ENCODE peak calls at places on chromosomes 6 and 20, in seven cellular contexts. D is cardiac muscle cell; H is tibial artery; E is CD4-positive, alpha-beta memory T cell; W is mammary epithelial cell; C is effector memory CD4-positive, alpha-beta T cell; X is adrenal gland. V is an unnamed sample.

GRCh38 chr6:1640476-1640875 is 30.8 kb downstream of the FOXC1 start:
- DNase-seq in D (no peak), H (no peak), E (no peak), W (no peak), C (no peak), X (no peak), V (no peak)

GRCh38 chr6:89640804-89641203 is 2.3 kb upstream of the LYRM2 start:
- DNase-seq in D (no peak), H (no peak), E (no peak), W (peak; percentile 78), C (no peak), X (no peak), V (no peak)

GRCh38 chr6:143283887-143284640 is 166.4 kb downstream of the ADAT2 start:
- DNase-seq in D (peak; percentile 7), H (no peak), E (no peak), W (no peak), C (no peak), X (no peak), V (no peak)

GRCh38 chr6:120214097-120214496 is 864.5 kb upstream of the MAN1A1 start:
- DNase-seq in D (peak; percentile 40), H (no peak), E (no peak), W (no peak), C (no peak), X (no peak), V (no peak)

GRCh38 chr20:35823147-35823546 is 51.3 kb downstream of the PHF20 start:
- DNase-seq in D (peak; percentile 65), H (no peak), E (no peak), W (no peak), C (no peak), X (no peak), V (no peak)

GRCh38 chr20:1296922-1297321 is 30.8 kb downstream of the SNPH start:
- DNase-seq in D (no peak), H (no peak), E (no peak), W (no peak), C (no peak), X (no peak), V (no peak)

GRCh38 chr6:90472716-90473115 is 114.2 kb downstream of the MAP3K7 start:
- DNase-seq in D (no peak), H (no peak), E (no peak), W (no peak), C (no peak), X (no peak), V (no peak)

GRCh38 chr6:168186438-168186837 is 107.4 kb upstream of the FRMD1 start:
- DNase-seq in D (no peak), H (no peak), E (no peak), W (no peak), C (no peak), X (no peak), V (no peak)

GRCh38 chr6:137967689-137968467 is 100.8 kb downstream of the TNFAIP3 start:
- DNase-seq in D (peak; percentile 73), H (no peak), E (no peak), W (peak; percentile 19), C (no peak), X (no peak), V (no peak)

GRCh38 chr20:33298391-33298790 is 15.4 kb downstream of the BPIFB1 start:
- DNase-seq in D (no peak), H (no peak), E (no peak), W (no peak), C (no peak), X (no peak), V (peak; percentile 60)

GRCh38 chr20:46683068-46683477 is 6.2 kb downstream of the TP53RK start:
- DNase-seq in D (peak; percentile 63), H (no peak), E (no peak), W (no peak), C (no peak), X (no peak), V (no peak)

GRCh38 chr6:14559754-14560527 is 442.4 kb downstream of the CD83 start:
- DNase-seq in D (no peak), H (no peak), E (no peak), W (no peak), C (no peak), X (no peak), V (no peak)

GRCh38 chr6:13454286-13455221 is 32.8 kb downstream of the GFOD1 start:
- DNase-seq in D (peak; percentile 61), H (peak; percentile 62), E (peak; percentile 89), W (peak; percentile 25), C (peak; percentile 26), X (peak; percentile 31), V (no peak)

GRCh38 chr6:38973178-38974057 is 75.2 kb upstream of the GLP1R start:
- DNase-seq in D (peak; percentile 78), H (no peak), E (no peak), W (peak; percentile 83), C (no peak), X (peak; percentile 44), V (peak; percentile 32)

GRCh38 chr6:93419304-93420162 is at the start of gene EPHA7:
- DNase-seq in D (peak; percentile 95), H (peak; percentile 84), E (no peak), W (peak; percentile 68), C (peak; percentile 3), X (peak; percentile 85), V (peak; percentile 94)

GRCh38 chr6:137708481-137708880 is 158.6 kb upstream of the TNFAIP3 start:
- DNase-seq in D (no peak), H (no peak), E (peak; percentile 51), W (no peak), C (no peak), X (no peak), V (no peak)

GRCh38 chr20:50528804-50529351 is 18.7 kb downstream of the PTPN1 start:
- DNase-seq in D (peak; percentile 50), H (no peak), E (no peak), W (no peak), C (no peak), X (no peak), V (no peak)

GRCh38 chr6:159532155-159532554 is 160.9 kb downstream of the SOD2 start:
- DNase-seq in D (no peak), H (no peak), E (no peak), W (no peak), C (no peak), X (no peak), V (peak; percentile 44)

GRCh38 chr20:43576108-43576507 is 14.6 kb upstream of the IFT52 start:
- DNase-seq in D (no peak), H (no peak), E (no peak), W (no peak), C (no peak), X (no peak), V (no peak)

GRCh38 chr6:50145125-50145524 is 95.4 kb upstream of the DEFB112 start:
- DNase-seq in D (no peak), H (no peak), E (no peak), W (no peak), C (no peak), X (no peak), V (no peak)

GRCh38 chr20:57678340-57678739 is 31.5 kb downstream of the PMEPA1 start:
- DNase-seq in D (no peak), H (no peak), E (no peak), W (no peak), C (no peak), X (no peak), V (peak; percentile 81)

GRCh38 chr20:25280051-25280573 is 32.2 kb downstream of the PYGB start:
- DNase-seq in D (no peak), H (peak; percentile 15), E (no peak), W (no peak), C (no peak), X (peak; percentile 11), V (no peak)

GRCh38 chr20:45911486-45912343 is at the start of gene PLTP:
- DNase-seq in D (peak; percentile 86), H (peak; percentile 77), E (peak; percentile 51), W (no peak), C (peak; percentile 27), X (peak; percentile 77), V (peak; percentile 93)

GRCh38 chr6:69138893-69139494 is 503.9 kb downstream of the ADGRB3 start:
- DNase-seq in D (no peak), H (no peak), E (no peak), W (peak; percentile 30), C (no peak), X (no peak), V (peak; percentile 7)

GRCh38 chr20:35598476-35598875 is 17.2 kb upstream of the SPAG4 start:
- DNase-seq in D (no peak), H (no peak), E (no peak), W (no peak), C (no peak), X (no peak), V (no peak)

GRCh38 chr6:159969204-159969912 is 476 bp downstream of the IGF2R start:
- DNase-seq in D (peak; percentile 49), H (no peak), E (peak; percentile 57), W (peak; percentile 29), C (no peak), X (no peak), V (peak; percentile 79)

GRCh38 chr6:168418631-168419250 is 22.2 kb upstream of the SMOC2 start:
- DNase-seq in D (no peak), H (no peak), E (no peak), W (no peak), C (no peak), X (no peak), V (no peak)

GRCh38 chr20:63297371-63297781 is 4.4 kb downstream of the COL20A1 start:
- DNase-seq in D (no peak), H (no peak), E (peak; percentile 8), W (no peak), C (no peak), X (no peak), V (no peak)
- H3K36me3 ChIP-seq in D (no peaks in the 10 kb centered on the region), H (no peaks in the 10 kb centered on the region), E (no peaks in the 10 kb centered on the region), W (no peaks in the 10 kb centered on the region), C (no peaks in the 10 kb centered on the region), X (no peaks in the 10 kb centered on the region), V (no peaks in the 10 kb centered on the region)

DNA sequence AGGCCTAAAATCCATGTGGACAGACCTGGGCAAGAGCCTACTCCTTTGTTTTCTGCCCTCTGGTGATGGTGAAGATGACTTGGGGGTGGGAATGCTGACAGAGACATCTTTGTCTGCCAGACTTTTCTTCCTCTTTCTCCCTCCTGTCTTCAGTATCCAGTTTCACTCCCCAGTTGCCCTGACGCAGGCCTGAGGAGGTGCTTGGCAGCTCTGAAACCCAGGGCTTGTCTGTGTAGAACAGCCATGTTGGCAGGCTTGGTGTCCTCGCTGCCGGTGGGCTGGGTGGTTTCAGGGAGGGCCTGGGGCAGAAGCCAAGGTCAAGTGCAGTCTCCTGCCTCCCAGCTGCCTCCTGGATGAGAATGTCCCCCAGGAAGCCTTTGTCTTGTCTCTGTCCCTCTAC is 22.5 kb downstream of the CCDC167 start:
- DNase-seq in D (no peak), H (no peak), E (no peak), W (no peak), C (no peak), X (no peak), V (no peak)
- H3K36me3 ChIP-seq in D (peaks cover 28% of the 10 kb centered on the region), H (peaks cover 100% of the 10 kb centered on the region), E (peaks cover 93% of the 10 kb centered on the region), W (peaks cover 7% of the 10 kb centered on the region), C (peaks cover 93% of the 10 kb centered on the region), X (peaks cover 68% of the 10 kb centered on the region), V (peaks cover 22% of the 10 kb centered on the region)

DNA sequence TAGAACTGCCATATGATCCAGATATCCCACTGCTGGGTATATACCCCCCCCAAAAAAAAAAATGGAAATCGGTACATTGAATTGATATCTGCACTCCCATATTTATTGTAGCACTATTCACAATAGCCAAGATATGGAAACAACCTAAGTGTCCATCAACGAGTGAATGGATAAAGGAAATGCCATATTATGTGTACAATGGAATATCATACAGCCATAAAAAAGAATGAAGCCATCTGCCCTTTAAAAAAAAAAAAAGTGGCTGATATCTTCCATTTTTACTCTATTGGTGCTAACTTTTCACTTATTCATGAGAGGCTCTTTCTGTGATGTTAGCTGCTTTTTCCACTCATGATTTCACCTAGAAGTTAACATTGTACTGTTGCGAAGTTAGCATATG is 156.5 kb downstream of the REV3L start:
- DNase-seq in D (no peak), H (no peak), E (no peak), W (no peak), C (no peak), X (no peak), V (no peak)
- H3K36me3 ChIP-seq in D (peaks cover 38% of the 10 kb centered on the region), H (peaks cover 72% of the 10 kb centered on the region), E (peaks cover 8% of the 10 kb centered on the region), W (peaks cover 14% of the 10 kb centered on the region), C (peaks cover 42% of the 10 kb centered on the region), X (peaks cover 50% of the 10 kb centered on the region), V (no peaks in the 10 kb centered on the region)

GRCh38 chr6:43806758-43807227 is 36.8 kb downstream of the VEGFA start:
- DNase-seq in D (no peak), H (no peak), E (no peak), W (no peak), C (no peak), X (no peak), V (no peak)
- H3K36me3 ChIP-seq in D (no peaks in the 10 kb centered on the region), H (no peaks in the 10 kb centered on the region), E (no peaks in the 10 kb centered on the region), W (no peaks in the 10 kb centered on the region), C (no peaks in the 10 kb centered on the region), X (no peaks in the 10 kb centered on the region), V (no peaks in the 10 kb centered on the region)

V was measured in H7.